ENCODE peak calls at places on chromosomes 6 and 20, in four cellular contexts. H is HEK293T; Z is activated T-cell treated with anti-CD3 and anti-CD28 coated beads, Interleukin-2, amount 50 U/mL, for 24 hours; V is SW 1271. J is an unnamed sample.

GRCh38 chr6:159973951-159974350 is 5.1 kb downstream of the IGF2R start:
- DNase-seq in H (no peak), V (no peak), Z (no peak), J (peak; percentile 82)

GRCh38 chr20:13037727-13038126 is 29.0 kb downstream of the SPTLC3 start:
- DNase-seq in Z (no peak), V (no peak), H (no peak), J (no peak)

GRCh38 chr6:118871331-118871730 is 22.6 kb upstream of the ASF1A start:
- DNase-seq in V (no peak), H (no peak), Z (no peak), J (no peak)

GRCh38 chr20:24648919-24649318 is 179.5 kb downstream of the SYNDIG1 start:
- DNase-seq in H (no peak), V (no peak), Z (no peak), J (no peak)

GRCh38 chr6:124881898-124882579 is 80.2 kb upstream of the RNF217 start:
- DNase-seq in H (no peak), V (no peak), Z (no peak), J (peak; percentile 25)

GRCh38 chr6:128516514-128516898 is 3.9 kb downstream of the PTPRK start:
- DNase-seq in Z (no peak), V (no peak), H (peak; percentile 36), J (no peak)

GRCh38 chr6:90648873-90649272 is 62.0 kb upstream of the MAP3K7 start:
- DNase-seq in V (no peak), Z (no peak), H (no peak), J (no peak)

GRCh38 chr6:90403489-90404381 is 107.1 kb upstream of the BACH2 start:
- DNase-seq in H (peak; percentile 39), Z (no peak), V (no peak), J (peak; percentile 78)

GRCh38 chr6:3532296-3532916 is 75.6 kb upstream of the SLC22A23 start:
- DNase-seq in H (no peak), V (no peak), Z (no peak), J (no peak)

GRCh38 chr20:40050596-40050995 is 638.4 kb downstream of the MAFB start:
- DNase-seq in V (no peak), Z (no peak), H (no peak), J (no peak)

GRCh38 chr6:159594750-159595117 is 98.3 kb downstream of the SOD2 start:
- DNase-seq in Z (no peak), V (peak; percentile 49), H (no peak), J (peak; percentile 27)

GRCh38 chr6:107079429-107079828 is 35.9 kb downstream of the BEND3 start:
- DNase-seq in Z (no peak), V (no peak), H (peak; percentile 2), J (no peak)

GRCh38 chr20:62233684-62234083 is 4.6 kb upstream of the OSBPL2 start:
- DNase-seq in H (no peak), Z (no peak), V (no peak), J (no peak)